ENCODE peak calls at places on chromosomes 7 and 10, in six cellular contexts. One of them, this sample, is unnamed.

GRCh38 chr10:13440709-13441061 is 88.1 kb downstream of the BEND7 start:
- DNase-seq in breast epithelium: no peak
- DNase-seq in HCT116: no peak
- DNase-seq in H1: no peak
- DNase-seq in suprapubic skin: no peak
- DNase-seq in spleen: no peak
- DNase-seq in this sample: no peak

GRCh38 chr7:82109288-82109687 is 334.3 kb downstream of the CACNA2D1 start:
- DNase-seq in H1: no peak
- DNase-seq in spleen: no peak
- DNase-seq in breast epithelium: no peak
- DNase-seq in suprapubic skin: no peak
- DNase-seq in HCT116: no peak
- DNase-seq in this sample: no peak

GRCh38 chr7:69047166-69047760 is 551.0 kb upstream of the AUTS2 start:
- DNase-seq in suprapubic skin: no peak
- DNase-seq in breast epithelium: no peak
- DNase-seq in H1: no peak
- DNase-seq in spleen: no peak
- DNase-seq in HCT116: no peak
- DNase-seq in this sample: no peak

GRCh38 chr10:299512-299911 is 164.3 kb downstream of the ZMYND11 start:
- DNase-seq in spleen: no peak
- DNase-seq in HCT116: no peak
- DNase-seq in suprapubic skin: no peak
- DNase-seq in H1: no peak
- DNase-seq in breast epithelium: no peak
- DNase-seq in this sample: no peak

GRCh38 chr10:110490640-110491039 is 7.1 kb upstream of the DUSP5 start:
- DNase-seq in breast epithelium: no peak
- DNase-seq in HCT116: no peak
- DNase-seq in spleen: no peak
- DNase-seq in H1: no peak
- DNase-seq in suprapubic skin: no peak
- DNase-seq in this sample: no peak

GRCh38 chr7:45657890-45658715 is 83.9 kb downstream of the ADCY1 start:
- DNase-seq in suprapubic skin: no peak
- DNase-seq in spleen: no peak
- DNase-seq in H1: no peak
- DNase-seq in breast epithelium: no peak
- DNase-seq in HCT116: no peak
- DNase-seq in this sample: peak; percentile 2

GRCh38 chr10:24952701-24953349 is 419 bp upstream of the PRTFDC1 start:
- DNase-seq in breast epithelium: peak; percentile 30
- DNase-seq in spleen: peak; percentile 89
- DNase-seq in H1: no peak
- DNase-seq in suprapubic skin: peak; percentile 74
- DNase-seq in HCT116: no peak
- DNase-seq in this sample: peak; percentile 35

GRCh38 chr7:83486957-83487356 is 162.0 kb downstream of the SEMA3E start:
- DNase-seq in HCT116: no peak
- DNase-seq in spleen: no peak
- DNase-seq in breast epithelium: no peak
- DNase-seq in suprapubic skin: no peak
- DNase-seq in H1: no peak
- DNase-seq in this sample: no peak

GRCh38 chr10:67837519-67838314 is at the start of gene DNAJC12:
- DNase-seq in H1: no peak
- DNase-seq in suprapubic skin: no peak
- DNase-seq in spleen: no peak
- DNase-seq in HCT116: peak; percentile 37
- DNase-seq in breast epithelium: no peak
- DNase-seq in this sample: no peak

GRCh38 chr7:156497776-156498509 is 142.6 kb upstream of the RNF32 start:
- DNase-seq in suprapubic skin: no peak
- DNase-seq in breast epithelium: no peak
- DNase-seq in HCT116: no peak
- DNase-seq in spleen: no peak
- DNase-seq in H1: no peak
- DNase-seq in this sample: no peak

GRCh38 chr10:125341611-125342010 is 181.2 kb upstream of the CTBP2 start:
- DNase-seq in HCT116: no peak
- DNase-seq in spleen: no peak
- DNase-seq in suprapubic skin: no peak
- DNase-seq in H1: no peak
- DNase-seq in breast epithelium: no peak
- DNase-seq in this sample: no peak

DNA sequence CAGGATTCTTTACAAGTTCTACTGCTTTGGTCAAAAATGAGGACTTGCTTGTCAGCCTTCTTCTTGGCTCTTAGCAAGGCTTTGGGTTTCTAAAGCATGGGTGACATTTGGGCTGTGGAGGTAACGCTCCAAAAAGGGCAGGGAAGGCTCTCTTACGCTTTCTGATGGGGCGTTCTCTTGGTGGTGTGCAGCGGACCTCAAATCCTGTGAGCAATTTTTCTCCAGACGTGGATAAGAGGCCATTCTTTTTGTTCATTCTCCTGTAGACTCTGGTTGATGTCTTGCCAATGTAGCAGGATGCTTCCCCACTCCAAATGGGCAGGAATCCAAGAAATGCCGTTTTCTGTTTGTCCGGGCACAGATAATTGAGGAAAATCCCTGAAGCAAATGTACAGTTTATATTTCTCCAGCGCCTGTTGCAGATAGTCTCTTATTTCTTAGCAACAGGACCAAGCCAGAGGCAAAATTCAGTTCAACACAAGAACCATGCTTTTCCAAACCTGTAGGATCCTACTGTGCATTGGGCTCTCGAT is 138.4 kb upstream of the NFE2L3 start:
- DNase-seq in breast epithelium: no peak
- DNase-seq in H1: no peak
- DNase-seq in suprapubic skin: no peak
- DNase-seq in HCT116: no peak
- DNase-seq in spleen: no peak
- DNase-seq in this sample: no peak
- H3K27me3 ChIP-seq in breast epithelium: no peaks in the 10 kb centered on the region
- H3K27me3 ChIP-seq in H1: peaks cover 8% of the 10 kb centered on the region
- H3K27me3 ChIP-seq in suprapubic skin: peaks cover 4% of the 10 kb centered on the region
- H3K27me3 ChIP-seq in HCT116: no peaks in the 10 kb centered on the region
- H3K27me3 ChIP-seq in spleen: peaks cover 16% of the 10 kb centered on the region
- H3K27me3 ChIP-seq in this sample: no peaks in the 10 kb centered on the region

GRCh38 chr10:104353325-104354048 is at the start of gene CFAP58:
- DNase-seq in spleen: peak; percentile 98
- DNase-seq in breast epithelium: peak; percentile 94
- DNase-seq in H1: peak; percentile 79
- DNase-seq in suprapubic skin: peak; percentile 96
- DNase-seq in HCT116: peak; percentile 89
- DNase-seq in this sample: peak; percentile 87
- TF ChIP-seq POLR2A in spleen: no peak
- TF ChIP-seq POLR2A in breast epithelium: no peak
- TF ChIP-seq POLR2A in H1: no peak
- TF ChIP-seq POLR2A in suprapubic skin: no peak
- TF ChIP-seq POLR2A in HCT116: no peak
- TF ChIP-seq POLR2A in this sample: peak; percentile 33

DNA sequence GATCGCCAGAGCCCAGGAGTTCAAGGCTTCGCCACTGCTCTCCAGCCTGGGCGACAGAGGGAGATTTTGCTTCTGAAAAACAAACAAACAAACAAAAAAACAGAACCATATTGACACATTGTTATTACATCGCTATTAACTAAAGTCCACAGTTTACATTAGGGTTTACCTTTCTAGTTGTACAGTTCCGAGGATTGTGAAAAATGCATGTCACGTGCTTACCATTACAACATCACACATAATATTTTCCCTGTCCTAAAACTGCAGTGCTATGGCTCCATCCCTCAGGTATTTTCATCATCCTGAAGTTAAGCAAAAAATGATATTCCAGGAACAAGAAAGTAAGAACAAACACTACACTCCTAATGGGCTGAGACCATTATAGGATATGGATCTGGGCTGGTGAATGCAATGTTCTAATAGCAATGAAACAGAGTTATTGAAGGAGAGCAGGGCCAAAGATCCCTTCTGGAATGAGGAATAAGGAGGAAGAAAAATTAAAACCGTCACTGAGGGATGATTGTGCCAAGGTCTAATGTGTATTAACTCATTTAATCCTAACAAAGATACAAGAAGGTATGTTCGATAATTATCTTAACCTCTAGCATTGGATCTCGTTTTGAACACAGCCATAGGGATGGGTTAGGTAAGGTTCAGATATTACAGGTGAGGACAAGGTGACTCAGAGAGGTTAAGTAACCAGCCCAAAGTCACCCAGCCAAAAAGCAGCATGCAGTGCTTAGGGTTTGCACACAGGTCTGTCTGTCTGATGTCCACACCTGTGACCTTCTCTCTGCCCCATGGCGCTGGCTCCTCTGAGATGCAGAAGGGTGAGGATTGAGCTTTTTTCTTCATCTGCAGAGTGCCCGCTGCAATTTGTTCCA is 14.0 kb upstream of the CUX1 start:
- DNase-seq in H1: no peak
- DNase-seq in HCT116: no peak
- DNase-seq in spleen: no peak
- DNase-seq in suprapubic skin: no peak
- DNase-seq in breast epithelium: no peak
- DNase-seq in this sample: no peak
- H3K27me3 ChIP-seq in H1: peaks cover 3% of the 10 kb centered on the region
- H3K27me3 ChIP-seq in HCT116: peaks cover 2% of the 10 kb centered on the region
- H3K27me3 ChIP-seq in spleen: peaks cover 29% of the 10 kb centered on the region
- H3K27me3 ChIP-seq in suprapubic skin: peaks cover 49% of the 10 kb centered on the region
- H3K27me3 ChIP-seq in breast epithelium: peaks cover 52% of the 10 kb centered on the region
- H3K27me3 ChIP-seq in this sample: peaks cover 32% of the 10 kb centered on the region

DNA sequence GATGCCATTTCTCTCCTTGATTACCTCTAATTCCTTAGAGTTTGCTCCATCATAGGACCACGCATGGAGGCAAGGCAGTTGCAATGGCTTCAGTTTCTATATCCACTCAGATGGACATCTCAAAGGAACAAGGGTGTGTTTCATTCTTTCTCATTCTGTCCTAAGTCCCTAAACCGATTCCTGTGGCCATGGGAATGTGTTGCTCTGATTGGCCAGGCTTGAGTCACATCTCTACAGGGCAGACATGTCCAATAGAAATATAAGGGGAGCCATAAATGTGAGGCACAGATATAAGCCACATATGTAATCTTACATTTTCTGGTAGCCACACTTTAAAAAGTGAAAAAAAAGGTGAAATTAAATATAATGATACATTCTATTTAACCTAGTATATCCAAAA is 16.9 kb upstream of the DLD start:
- DNase-seq in spleen: no peak
- DNase-seq in H1: no peak
- DNase-seq in breast epithelium: no peak
- DNase-seq in suprapubic skin: no peak
- DNase-seq in HCT116: no peak
- DNase-seq in this sample: no peak
- TF ChIP-seq POLR2A in spleen: no peak
- TF ChIP-seq POLR2A in H1: no peak
- TF ChIP-seq POLR2A in breast epithelium: no peak
- TF ChIP-seq POLR2A in suprapubic skin: no peak
- TF ChIP-seq POLR2A in HCT116: no peak
- TF ChIP-seq POLR2A in this sample: no peak

GRCh38 chr7:33904680-33905388 is 505 bp upstream of the BMPER start:
- DNase-seq in H1: no peak
- DNase-seq in spleen: peak; percentile 79
- DNase-seq in HCT116: no peak
- DNase-seq in suprapubic skin: no peak
- DNase-seq in breast epithelium: no peak
- DNase-seq in this sample: no peak

GRCh38 chr7:33901199-33901598 is 4.1 kb upstream of the BMPER start:
- DNase-seq in HCT116: no peak
- DNase-seq in breast epithelium: no peak
- DNase-seq in spleen: no peak
- DNase-seq in H1: no peak
- DNase-seq in suprapubic skin: no peak
- DNase-seq in this sample: no peak

GRCh38 chr7:33903770-33904679 is 1.3 kb upstream of the BMPER start:
- DNase-seq in breast epithelium: no peak
- DNase-seq in H1: no peak
- DNase-seq in spleen: peak; percentile 71
- DNase-seq in HCT116: no peak
- DNase-seq in suprapubic skin: no peak
- DNase-seq in this sample: peak; percentile 33

GRCh38 chr7:33900501-33900900 is 4.8 kb upstream of the BMPER start:
- DNase-seq in suprapubic skin: no peak
- DNase-seq in HCT116: no peak
- DNase-seq in spleen: no peak
- DNase-seq in H1: no peak
- DNase-seq in breast epithelium: no peak
- DNase-seq in this sample: no peak

GRCh38 chr7:33901847-33902246 is 3.5 kb upstream of the BMPER start:
- DNase-seq in suprapubic skin: no peak
- DNase-seq in H1: no peak
- DNase-seq in breast epithelium: no peak
- DNase-seq in spleen: no peak
- DNase-seq in HCT116: no peak
- DNase-seq in this sample: no peak
- H3K27me3 ChIP-seq in suprapubic skin: peaks cover 33% of the 10 kb centered on the region
- H3K27me3 ChIP-seq in H1: peaks cover 30% of the 10 kb centered on the region
- H3K27me3 ChIP-seq in breast epithelium: peaks cover 19% of the 10 kb centered on the region
- H3K27me3 ChIP-seq in spleen: peaks cover 39% of the 10 kb centered on the region
- H3K27me3 ChIP-seq in HCT116: peaks cover 10% of the 10 kb centered on the region
- H3K27me3 ChIP-seq in this sample: peaks cover 28% of the 10 kb centered on the region

GRCh38 chr7:98168181-98168903 is 42.9 kb upstream of the BHLHA15 start:
- DNase-seq in H1: peak; percentile 39
- DNase-seq in spleen: peak; percentile 78
- DNase-seq in HCT116: peak; percentile 67
- DNase-seq in suprapubic skin: no peak
- DNase-seq in breast epithelium: peak; percentile 56
- DNase-seq in this sample: peak; percentile 77

GRCh38 chr7:98166668-98166970 is 44.6 kb upstream of the BHLHA15 start:
- DNase-seq in HCT116: no peak
- DNase-seq in breast epithelium: no peak
- DNase-seq in H1: no peak
- DNase-seq in spleen: no peak
- DNase-seq in suprapubic skin: no peak
- DNase-seq in this sample: no peak

GRCh38 chr7:98163704-98164478 is 47.3 kb upstream of the BHLHA15 start:
- DNase-seq in H1: no peak
- DNase-seq in suprapubic skin: no peak
- DNase-seq in breast epithelium: no peak
- DNase-seq in HCT116: no peak
- DNase-seq in spleen: no peak
- DNase-seq in this sample: no peak

GRCh38 chr7:98167653-98168052 is 43.6 kb upstream of the BHLHA15 start:
- DNase-seq in suprapubic skin: no peak
- DNase-seq in spleen: no peak
- DNase-seq in HCT116: no peak
- DNase-seq in H1: no peak
- DNase-seq in breast epithelium: no peak
- DNase-seq in this sample: no peak

GRCh38 chr7:98165827-98166667 is 45.2 kb upstream of the BHLHA15 start:
- DNase-seq in HCT116: peak; percentile 7
- DNase-seq in spleen: peak; percentile 89
- DNase-seq in suprapubic skin: no peak
- DNase-seq in breast epithelium: no peak
- DNase-seq in H1: peak; percentile 36
- DNase-seq in this sample: peak; percentile 29
- TF ChIP-seq POLR2A in HCT116: no peak
- TF ChIP-seq POLR2A in spleen: no peak
- TF ChIP-seq POLR2A in suprapubic skin: no peak
- TF ChIP-seq POLR2A in breast epithelium: no peak
- TF ChIP-seq POLR2A in H1: no peak
- TF ChIP-seq POLR2A in this sample: no peak

This sample was measured in tibial nerve.